ENCODE peak calls at places on chromosomes 5 and 9, in six cellular contexts. Q is endothelial cell, T is cardiac muscle cell, G is bronchial epithelial cell, V is GM10248, O is dorsolateral prefrontal cortex. E is an unnamed sample.

GRCh38 chr9:97571664-97572063 is 61.5 kb downstream of the TSTD2 start:
- DNase-seq in Q (no peak), T (no peak), G (no peak), V (no peak), O (no peak), E (no peak)

GRCh38 chr9:81344366-81344765 is 345.0 kb downstream of the TLE1 start:
- DNase-seq in Q (no peak), T (no peak), G (no peak), V (no peak), O (no peak), E (no peak)

GRCh38 chr9:7166074-7166473 is 408.3 kb downstream of the KDM4C start:
- DNase-seq in Q (no peak), T (no peak), G (no peak), V (no peak), O (no peak), E (no peak)

GRCh38 chr9:135332979-135333748 is 146.4 kb upstream of the PPP1R26 start:
- DNase-seq in Q (no peak), T (no peak), G (no peak), V (no peak), O (peak), E (no peak)

GRCh38 chr9:22136446-22137140 is 127.5 kb upstream of the CDKN2B start:
- DNase-seq in Q (no peak), T (no peak), G (peak), V (no peak), O (no peak), E (no peak)

GRCh38 chr5:69007726-69008368 is 86.0 kb upstream of the SLC30A5 start:
- DNase-seq in Q (peak), T (peak), G (peak), V (peak), O (peak), E (peak)

GRCh38 chr9:93890436-93890935 is 64.7 kb downstream of the BARX1 start:
- DNase-seq in Q (no peak), T (no peak), G (no peak), V (no peak), O (no peak), E (no peak)

GRCh38 chr5:149831492-149831891 is 101.4 kb downstream of the PPARGC1B start:
- DNase-seq in Q (no peak), T (no peak), G (peak), V (peak), O (no peak), E (no peak)

GRCh38 chr5:134403951-134404350 is 7.7 kb downstream of the CDKN2AIPNL start:
- DNase-seq in Q (no peak), T (no peak), G (peak), V (no peak), O (no peak), E (peak)

GRCh38 chr5:152634596-152634995 is 229.5 kb upstream of the NMUR2 start:
- DNase-seq in Q (peak), T (peak), G (no peak), V (no peak), O (no peak), E (no peak)

GRCh38 chr9:122192261-122192875 is 32.7 kb downstream of the MORN5 start:
- DNase-seq in Q (no peak), T (no peak), G (no peak), V (no peak), O (no peak), E (no peak)

GRCh38 chr9:128556915-128557634 is 4.7 kb downstream of the SPTAN1 start:
- DNase-seq in Q (no peak), T (no peak), G (no peak), V (no peak), O (no peak), E (no peak)

DNA sequence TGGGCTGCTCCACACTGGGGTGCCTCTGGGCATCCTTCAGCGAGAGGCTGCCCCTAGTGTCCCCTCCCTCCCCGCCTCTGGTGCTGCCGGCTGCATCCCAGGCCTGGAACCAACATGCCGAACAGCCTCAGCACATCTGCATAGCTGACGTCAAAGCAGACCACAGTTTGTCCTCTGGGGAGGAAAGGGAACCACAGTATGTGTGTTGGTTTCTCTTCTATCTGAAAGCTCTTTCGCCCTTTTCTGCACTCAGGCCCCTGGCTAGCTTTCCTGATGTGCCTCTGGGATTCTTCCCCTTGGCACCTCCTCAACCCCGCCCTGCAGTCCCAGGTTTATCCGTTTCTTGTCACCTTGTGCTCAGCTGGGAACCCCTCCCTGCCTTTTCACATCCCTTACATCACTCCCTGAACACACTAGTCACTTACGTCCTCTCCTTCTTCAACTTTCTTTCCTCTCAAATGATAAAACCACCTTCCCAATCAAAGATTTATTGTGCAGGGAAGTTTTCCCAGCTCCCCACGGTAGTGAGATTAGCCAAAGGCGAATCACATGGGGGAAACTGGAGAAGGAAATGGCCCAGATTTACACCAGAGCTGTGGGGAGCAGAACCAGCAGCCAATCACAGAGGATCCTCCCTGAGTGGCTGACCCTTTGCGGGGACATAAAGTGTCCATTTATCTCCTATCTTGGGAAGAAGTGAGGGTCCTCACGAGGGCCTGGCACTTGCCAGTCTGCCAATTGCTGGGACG is 35.6 kb upstream of the B4GALT1 start:
- DNase-seq in Q (no peak), T (no peak), G (no peak), V (peak), O (no peak), E (peak)
- TF ChIP-seq CTCF in Q (no peak), T (peak), G (no peak), V (peak), O (no peak), E (no peak)

DNA sequence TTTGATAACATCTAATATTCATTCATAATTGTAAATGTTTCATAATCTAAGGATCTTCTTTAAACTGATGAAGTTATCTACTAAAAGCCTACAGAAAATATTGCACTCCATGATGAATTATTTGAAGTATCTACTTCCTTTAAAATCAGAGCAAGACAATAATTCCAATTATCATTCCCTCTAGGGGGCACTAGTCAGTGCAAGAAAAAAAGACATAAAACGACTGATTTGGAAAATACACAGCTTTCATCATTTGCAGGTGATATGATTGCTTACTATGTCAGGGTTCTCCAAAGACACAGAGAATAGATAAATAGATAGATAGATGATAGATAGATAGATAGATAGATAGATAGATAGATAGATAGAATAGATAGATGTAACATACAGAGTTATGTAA is 13.5 kb upstream of the GRM6 start:
- DNase-seq in Q (no peak), T (no peak), G (no peak), V (no peak), O (no peak), E (no peak)
- TF ChIP-seq CTCF in Q (no peak), T (peak), G (no peak), V (no peak), O (peak), E (no peak)

GRCh38 chr5:136066705-136067271 is 38.0 kb downstream of the TGFBI start:
- DNase-seq in Q (no peak), T (no peak), G (peak), V (no peak), O (no peak), E (no peak)
- TF ChIP-seq CTCF in Q (no peak), T (peak), G (peak), V (no peak), O (no peak), E (no peak)

GRCh38 chr5:18113724-18114123 is 479.5 kb downstream of the TAF11L14 start:
- DNase-seq in Q (peak), T (no peak), G (peak), V (no peak), O (no peak), E (no peak)
- TF ChIP-seq CTCF in Q (no peak), T (no peak), G (peak), V (peak), O (peak), E (no peak)

DNA sequence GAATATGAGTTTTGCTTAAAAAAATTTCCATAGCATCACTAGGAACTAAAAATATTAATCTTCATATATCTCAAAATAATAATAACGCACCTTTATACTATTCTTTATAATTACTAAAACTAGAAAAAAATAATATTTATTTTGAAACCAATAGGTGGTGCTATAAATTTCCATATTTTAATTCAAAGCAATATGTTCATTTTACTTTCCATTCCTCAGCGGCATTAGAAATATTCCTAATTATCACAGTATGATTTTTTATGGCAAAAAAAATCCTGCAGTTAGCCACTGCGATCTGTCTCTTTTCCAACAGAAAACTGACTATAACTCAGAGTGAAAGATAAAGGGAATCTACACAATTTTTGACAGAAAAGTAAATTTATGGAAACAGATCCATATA is 167.4 kb upstream of the MPDZ start:
- DNase-seq in Q (no peak), T (no peak), G (peak), V (no peak), O (no peak), E (no peak)
- TF ChIP-seq CTCF in Q (no peak), T (no peak), G (no peak), V (no peak), O (peak), E (no peak)

GRCh38 chr5:83470920-83471404 is 582 bp upstream of the VCAN start:
- DNase-seq in Q (no peak), T (peak), G (no peak), V (peak), O (no peak), E (no peak)

GRCh38 chr5:83464261-83464660 is 7.3 kb upstream of the VCAN start:
- DNase-seq in Q (no peak), T (no peak), G (no peak), V (no peak), O (no peak), E (no peak)

GRCh38 chr5:83470516-83470915 is 1.0 kb upstream of the VCAN start:
- DNase-seq in Q (no peak), T (no peak), G (no peak), V (no peak), O (no peak), E (no peak)

GRCh38 chr5:83469075-83469474 is 2.5 kb upstream of the VCAN start:
- DNase-seq in Q (no peak), T (no peak), G (no peak), V (no peak), O (no peak), E (no peak)

DNA sequence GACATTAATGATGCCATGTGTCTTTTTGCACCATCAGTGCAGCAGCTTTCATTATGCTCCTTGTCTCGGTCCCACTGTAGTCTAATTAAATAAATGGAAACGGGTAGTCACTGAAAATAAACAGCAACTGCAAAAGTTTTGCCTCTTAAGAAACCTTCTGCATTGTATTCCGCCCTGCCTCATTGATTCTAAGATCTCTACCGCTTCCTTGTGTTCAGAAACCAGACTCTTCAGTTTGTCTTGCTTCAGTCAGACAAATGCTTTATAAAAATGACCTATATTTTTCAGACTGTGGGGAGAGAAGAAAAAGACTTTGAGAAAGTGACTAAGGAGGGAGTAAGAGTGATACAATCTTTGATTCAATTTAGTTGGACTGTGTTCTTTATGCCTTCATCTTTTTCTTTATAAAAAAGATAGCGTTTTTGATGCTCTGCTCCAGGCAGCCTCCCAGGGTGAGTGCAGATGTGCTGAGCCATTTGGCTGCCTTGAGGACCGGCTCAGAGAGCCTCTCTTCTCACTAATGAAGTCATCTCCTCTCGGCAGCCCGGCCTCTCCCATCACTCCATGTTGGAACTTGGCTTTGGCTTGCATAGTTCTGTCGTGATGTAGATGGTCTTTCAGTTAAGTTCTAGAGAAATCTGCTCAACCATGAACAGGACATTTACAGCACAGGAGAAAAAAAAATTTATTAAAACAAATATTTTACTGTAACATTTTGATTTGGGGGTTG is 4.1 kb upstream of the VCAN start:
- DNase-seq in Q (no peak), T (no peak), G (no peak), V (no peak), O (no peak), E (no peak)
- TF ChIP-seq CTCF in Q (no peak), T (peak), G (no peak), V (peak), O (no peak), E (no peak)

DNA sequence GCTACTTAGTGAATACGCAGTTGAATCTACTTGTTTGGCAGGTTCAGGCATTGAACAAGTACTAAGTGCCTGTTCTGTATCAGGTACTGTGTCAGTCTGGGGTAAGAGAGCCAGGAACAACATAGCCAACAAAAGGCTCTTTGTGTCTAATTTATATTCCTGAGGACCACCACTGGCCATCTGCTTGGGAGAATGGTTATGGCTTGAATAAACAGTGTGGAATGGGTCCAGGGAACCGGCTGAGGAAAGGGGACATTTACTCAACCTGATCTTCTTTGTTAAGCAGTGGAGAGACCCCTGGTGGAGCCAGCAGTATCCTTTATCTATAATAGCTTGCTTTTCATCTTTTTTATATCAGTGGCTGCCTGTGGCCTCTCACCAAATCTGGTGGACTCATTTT is 38.6 kb downstream of the EXOSC2 start:
- DNase-seq in Q (no peak), T (no peak), G (no peak), V (no peak), O (no peak), E (no peak)
- TF ChIP-seq CTCF in Q (no peak), T (no peak), G (no peak), V (no peak), O (no peak), E (no peak)

DNA sequence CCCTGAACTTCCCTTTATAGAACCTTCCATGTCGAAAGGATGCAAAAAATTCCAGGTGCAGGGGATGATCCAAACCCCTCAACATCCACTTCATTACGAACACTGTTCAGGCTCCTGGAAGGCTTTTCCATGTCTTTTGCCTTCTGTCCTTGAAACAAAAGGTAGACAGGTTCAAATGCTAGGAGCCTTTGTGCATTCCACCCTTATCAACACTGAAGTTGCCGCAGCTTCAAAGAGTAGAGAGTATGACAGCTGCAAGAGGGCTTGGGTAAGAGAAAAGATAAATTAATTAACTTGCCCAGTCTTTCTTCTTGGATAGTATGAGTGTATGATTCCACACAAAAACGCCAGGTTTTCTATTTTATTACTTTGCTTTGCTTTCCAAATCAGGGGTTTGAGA is 269.1 kb upstream of the MSX2 start:
- DNase-seq in Q (no peak), T (peak), G (no peak), V (no peak), O (no peak), E (no peak)
- TF ChIP-seq CTCF in Q (no peak), T (no peak), G (no peak), V (no peak), O (no peak), E (no peak)

E was measured in pancreas.